ENCODE peak calls at places on chromosome 20, in four cellular contexts. One of them, this sample, is unnamed.

GRCh38 chr20:14845199-14846160 is 508.1 kb upstream of the FLRT3 start:
- DNase-seq in A549: peak; percentile 81
- DNase-seq in IMR-90: no peak
- DNase-seq in K562: no peak
- DNase-seq in this sample: no peak

GRCh38 chr20:13286600-13286999 is 65.5 kb downstream of the ISM1 start:
- DNase-seq in IMR-90: no peak
- DNase-seq in A549: no peak
- DNase-seq in K562: no peak
- DNase-seq in this sample: no peak

GRCh38 chr20:54132612-54133433 is 41.0 kb downstream of the CYP24A1 start:
- DNase-seq in K562: no peak
- DNase-seq in IMR-90: peak; percentile 98
- DNase-seq in A549: peak; percentile 96
- DNase-seq in this sample: peak; percentile 100

GRCh38 chr20:50276119-50277063 is 85.8 kb downstream of the CEBPB start:
- DNase-seq in IMR-90: no peak
- DNase-seq in K562: no peak
- DNase-seq in A549: no peak
- DNase-seq in this sample: no peak

GRCh38 chr20:19099586-19100555 is 112.6 kb upstream of the SLC24A3 start:
- DNase-seq in K562: no peak
- DNase-seq in IMR-90: no peak
- DNase-seq in A549: no peak
- DNase-seq in this sample: no peak

GRCh38 chr20:59902470-59902869 is 31.0 kb downstream of the SYCP2 start:
- DNase-seq in K562: no peak
- DNase-seq in IMR-90: no peak
- DNase-seq in A549: no peak
- DNase-seq in this sample: no peak

GRCh38 chr20:36543187-36544133 is 2.1 kb downstream of the MYL9 start:
- DNase-seq in K562: no peak
- DNase-seq in IMR-90: peak; percentile 83
- DNase-seq in A549: no peak
- DNase-seq in this sample: no peak

GRCh38 chr20:59822291-59823029 is 111.0 kb downstream of the SYCP2 start:
- DNase-seq in IMR-90: no peak
- DNase-seq in A549: no peak
- DNase-seq in K562: no peak
- DNase-seq in this sample: no peak

GRCh38 chr20:9359561-9360308 is 154.7 kb upstream of the LAMP5 start:
- DNase-seq in IMR-90: peak; percentile 70
- DNase-seq in A549: peak; percentile 77
- DNase-seq in K562: no peak
- DNase-seq in this sample: peak; percentile 67

GRCh38 chr20:23122321-23122720 is 36.2 kb upstream of the CD93 start:
- DNase-seq in K562: no peak
- DNase-seq in IMR-90: no peak
- DNase-seq in A549: no peak
- DNase-seq in this sample: no peak

GRCh38 chr20:10453241-10453640 is 18.1 kb downstream of the SLX4IP start:
- DNase-seq in A549: no peak
- DNase-seq in IMR-90: no peak
- DNase-seq in K562: no peak
- DNase-seq in this sample: no peak

GRCh38 chr20:5002077-5002413 is 735 bp upstream of the SLC23A2 start:
- DNase-seq in K562: no peak
- DNase-seq in A549: no peak
- DNase-seq in IMR-90: no peak
- DNase-seq in this sample: no peak

GRCh38 chr20:48709292-48709691 is 118.5 kb downstream of the PREX1 start:
- DNase-seq in K562: no peak
- DNase-seq in A549: no peak
- DNase-seq in IMR-90: no peak
- DNase-seq in this sample: no peak

GRCh38 chr20:50538276-50538675 is 28.1 kb downstream of the PTPN1 start:
- DNase-seq in A549: no peak
- DNase-seq in K562: no peak
- DNase-seq in IMR-90: no peak
- DNase-seq in this sample: no peak

GRCh38 chr20:49583669-49584417 is 15.9 kb upstream of the PTGIS start:
- DNase-seq in IMR-90: peak; percentile 95
- DNase-seq in K562: peak; percentile 77
- DNase-seq in A549: peak; percentile 95
- DNase-seq in this sample: peak; percentile 97

GRCh38 chr20:13006825-13007224 is 1.9 kb upstream of the SPTLC3 start:
- DNase-seq in A549: no peak
- DNase-seq in IMR-90: peak; percentile 89
- DNase-seq in K562: no peak
- DNase-seq in this sample: no peak

GRCh38 chr20:4261333-4262284 is 246.3 kb upstream of the RNF24 start:
- DNase-seq in IMR-90: peak; percentile 56
- DNase-seq in K562: no peak
- DNase-seq in A549: no peak
- DNase-seq in this sample: no peak

GRCh38 chr20:25453035-25453810 is 45.8 kb downstream of the GINS1 start:
- DNase-seq in IMR-90: peak; percentile 43
- DNase-seq in K562: no peak
- DNase-seq in A549: peak; percentile 34
- DNase-seq in this sample: no peak

GRCh38 chr20:6495907-6496306 is 271.6 kb upstream of the BMP2 start:
- DNase-seq in IMR-90: no peak
- DNase-seq in K562: no peak
- DNase-seq in A549: no peak
- DNase-seq in this sample: no peak

GRCh38 chr20:25750765-25751696 is 54.4 kb upstream of the ZNF337 start:
- DNase-seq in K562: peak; percentile 84
- DNase-seq in IMR-90: peak; percentile 28
- DNase-seq in A549: peak; percentile 77
- DNase-seq in this sample: peak; percentile 70

GRCh38 chr20:10508060-10508459 is 73.0 kb downstream of the SLX4IP start:
- DNase-seq in A549: no peak
- DNase-seq in IMR-90: peak; percentile 19
- DNase-seq in K562: no peak
- DNase-seq in this sample: no peak

GRCh38 chr20:16385462-16385861 is 187.8 kb downstream of the KIF16B start:
- DNase-seq in A549: no peak
- DNase-seq in IMR-90: no peak
- DNase-seq in K562: no peak
- DNase-seq in this sample: no peak

GRCh38 chr20:23121766-23122095 is 35.6 kb upstream of the CD93 start:
- DNase-seq in A549: no peak
- DNase-seq in K562: no peak
- DNase-seq in IMR-90: no peak
- DNase-seq in this sample: no peak

GRCh38 chr20:59955131-59955796 is 3.0 kb upstream of the CDH26 start:
- DNase-seq in IMR-90: no peak
- DNase-seq in K562: peak; percentile 17
- DNase-seq in A549: peak; percentile 49
- DNase-seq in this sample: peak; percentile 53

GRCh38 chr20:17998446-17998845 is 29.6 kb downstream of the MGME1 start:
- DNase-seq in IMR-90: no peak
- DNase-seq in K562: no peak
- DNase-seq in A549: no peak
- DNase-seq in this sample: no peak

GRCh38 chr20:60584221-60584620 is 626.0 kb downstream of the CDH26 start:
- DNase-seq in A549: no peak
- DNase-seq in IMR-90: no peak
- DNase-seq in K562: no peak
- DNase-seq in this sample: no peak

GRCh38 chr20:828987-829386 is 4.5 kb upstream of the FAM110A start:
- DNase-seq in A549: no peak
- DNase-seq in IMR-90: no peak
- DNase-seq in K562: peak; percentile 70
- DNase-seq in this sample: no peak

GRCh38 chr20:25081730-25082497 is at the start of gene VSX1:
- DNase-seq in K562: no peak
- DNase-seq in IMR-90: no peak
- DNase-seq in A549: no peak
- DNase-seq in this sample: no peak

GRCh38 chr20:52959125-52959524 is 13.0 kb upstream of the TSHZ2 start:
- DNase-seq in IMR-90: no peak
- DNase-seq in A549: peak; percentile 20
- DNase-seq in K562: no peak
- DNase-seq in this sample: peak; percentile 42

GRCh38 chr20:24954151-24954550 is 5.1 kb downstream of the CST7 start:
- DNase-seq in IMR-90: no peak
- DNase-seq in K562: no peak
- DNase-seq in A549: no peak
- DNase-seq in this sample: no peak

GRCh38 chr20:47990507-47991132 is 205.3 kb upstream of the SULF2 start:
- DNase-seq in K562: no peak
- DNase-seq in IMR-90: no peak
- DNase-seq in A549: no peak
- DNase-seq in this sample: no peak

GRCh38 chr20:48215536-48215935 is 430.3 kb upstream of the SULF2 start:
- DNase-seq in IMR-90: no peak
- DNase-seq in K562: no peak
- DNase-seq in A549: no peak
- DNase-seq in this sample: no peak

GRCh38 chr20:58017970-58018530 is 210.4 kb downstream of the ANKRD60 start:
- DNase-seq in IMR-90: no peak
- DNase-seq in K562: no peak
- DNase-seq in A549: no peak
- DNase-seq in this sample: no peak

GRCh38 chr20:43477193-43477592 is 19.5 kb downstream of the SRSF6 start:
- DNase-seq in K562: no peak
- DNase-seq in IMR-90: no peak
- DNase-seq in A549: no peak
- DNase-seq in this sample: no peak

GRCh38 chr20:39016496-39016895 is 54.4 kb downstream of the DHX35 start:
- DNase-seq in K562: no peak
- DNase-seq in A549: no peak
- DNase-seq in IMR-90: no peak
- DNase-seq in this sample: no peak
- TF ChIP-seq MAZ in K562: no peak
- TF ChIP-seq MAZ in A549: no peak
- TF ChIP-seq MAZ in IMR-90: no peak
- TF ChIP-seq MAZ in this sample: no peak

DNA sequence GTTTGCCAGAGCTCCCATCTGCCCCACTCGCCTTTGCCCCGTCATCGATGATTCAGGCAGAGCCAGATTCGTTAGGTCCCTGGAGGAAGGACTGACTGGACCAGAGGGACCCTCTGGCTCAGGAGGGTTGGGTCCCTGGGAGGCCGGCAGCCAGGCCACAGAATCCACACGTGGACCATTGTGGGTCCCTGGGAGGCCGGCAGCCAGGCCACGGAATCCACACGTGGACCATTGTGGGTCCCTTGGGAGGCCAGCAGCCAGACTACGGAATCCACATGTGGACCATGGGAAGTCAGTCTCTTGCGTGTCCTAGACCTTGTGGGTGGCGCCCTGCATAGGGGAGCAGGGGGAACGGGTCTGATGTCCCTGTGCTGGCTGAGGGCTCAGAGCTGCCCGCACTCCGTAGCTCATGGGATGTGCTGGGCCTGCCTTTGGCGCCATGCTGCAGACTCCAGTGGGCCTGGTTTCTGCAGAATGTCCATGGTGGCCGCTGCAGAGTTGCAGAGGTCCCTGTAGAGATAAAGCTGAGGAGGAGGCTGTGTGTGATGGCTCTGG is 23.5 kb downstream of the UCKL1 start:
- DNase-seq in IMR-90: no peak
- DNase-seq in A549: no peak
- DNase-seq in K562: no peak
- DNase-seq in this sample: no peak
- TF ChIP-seq MAZ in IMR-90: no peak
- TF ChIP-seq MAZ in A549: no peak
- TF ChIP-seq MAZ in K562: no peak
- TF ChIP-seq MAZ in this sample: no peak

GRCh38 chr20:32971703-32972161 is 32.5 kb downstream of the SUN5 start:
- DNase-seq in A549: no peak
- DNase-seq in K562: no peak
- DNase-seq in IMR-90: no peak
- DNase-seq in this sample: no peak
- TF ChIP-seq MAZ in A549: no peak
- TF ChIP-seq MAZ in K562: no peak
- TF ChIP-seq MAZ in IMR-90: no peak
- TF ChIP-seq MAZ in this sample: no peak

GRCh38 chr20:45972500-45973183 is 639 bp upstream of the ZNF335 start:
- DNase-seq in K562: no peak
- DNase-seq in A549: no peak
- DNase-seq in IMR-90: no peak
- DNase-seq in this sample: no peak
- TF ChIP-seq MAZ in K562: no peak
- TF ChIP-seq MAZ in A549: no peak
- TF ChIP-seq MAZ in IMR-90: no peak
- TF ChIP-seq MAZ in this sample: no peak

GRCh38 chr20:33423141-33423834 is 20.3 kb downstream of the SNTA1 start:
- DNase-seq in K562: peak; percentile 78
- DNase-seq in A549: no peak
- DNase-seq in IMR-90: peak; percentile 68
- DNase-seq in this sample: no peak
- TF ChIP-seq MAZ in K562: peak; percentile 65
- TF ChIP-seq MAZ in A549: no peak
- TF ChIP-seq MAZ in IMR-90: peak; percentile 68
- TF ChIP-seq MAZ in this sample: no peak

GRCh38 chr20:7744411-7744810 is 195.8 kb downstream of the HAO1 start:
- DNase-seq in IMR-90: peak; percentile 62
- DNase-seq in A549: peak; percentile 31
- DNase-seq in K562: no peak
- DNase-seq in this sample: no peak

GRCh38 chr20:7742479-7742878 is 197.8 kb downstream of the HAO1 start:
- DNase-seq in A549: peak; percentile 12
- DNase-seq in K562: no peak
- DNase-seq in IMR-90: peak; percentile 64
- DNase-seq in this sample: no peak

GRCh38 chr20:7736336-7736735 is 203.9 kb downstream of the HAO1 start:
- DNase-seq in K562: no peak
- DNase-seq in IMR-90: no peak
- DNase-seq in A549: no peak
- DNase-seq in this sample: no peak

GRCh38 chr20:7741866-7742265 is 198.4 kb downstream of the HAO1 start:
- DNase-seq in A549: no peak
- DNase-seq in K562: no peak
- DNase-seq in IMR-90: no peak
- DNase-seq in this sample: no peak
- TF ChIP-seq MAZ in A549: no peak
- TF ChIP-seq MAZ in K562: no peak
- TF ChIP-seq MAZ in IMR-90: no peak
- TF ChIP-seq MAZ in this sample: no peak

This sample was measured in HepG2.